ENCODE peak calls at places on chromosomes 11 and 22, in nine cellular contexts. P, W, H, T, D, X, G, R and V are unnamed samples.

GRCh38 chr22:45562102-45562501 is 59.4 kb downstream of the FBLN1 start:
- DNase-seq in X (no peak), P (no peak), G (peak; percentile 19), D (no peak), R (no peak), H (no peak), T (no peak), W (no peak), V (no peak)

GRCh38 chr11:12824281-12825041 is 150.2 kb downstream of the TEAD1 start:
- DNase-seq in R (no peak), X (no peak), T (no peak), W (no peak), P (peak; percentile 40), D (no peak), G (no peak), H (peak; percentile 47), V (no peak)

GRCh38 chr11:13101836-13102574 is 92.9 kb downstream of the RASSF10 start:
- DNase-seq in W (no peak), G (no peak), X (no peak), P (peak; percentile 78), D (peak; percentile 18), H (no peak), R (no peak), T (no peak), V (no peak)

GRCh38 chr11:129817282-129818051 is 1.8 kb downstream of the TMEM45B start:
- DNase-seq in W (no peak), R (no peak), P (no peak), T (no peak), H (no peak), G (no peak), X (no peak), D (no peak), V (no peak)

GRCh38 chr11:27909386-27909785 is 198.6 kb downstream of the KIF18A start:
- DNase-seq in X (no peak), D (no peak), H (no peak), G (no peak), T (no peak), W (no peak), P (no peak), R (no peak), V (no peak)

GRCh38 chr22:38872831-38873248 is 824 bp upstream of the CBX6 start:
- DNase-seq in P (peak; percentile 70), X (no peak), T (no peak), G (peak; percentile 88), H (no peak), W (peak; percentile 75), D (peak; percentile 78), R (no peak), V (peak; percentile 85)

GRCh38 chr11:97909544-97910394 is 1111.0 kb upstream of the CNTN5 start:
- DNase-seq in R (no peak), G (no peak), D (no peak), H (no peak), X (no peak), P (no peak), W (no peak), T (no peak), V (no peak)

GRCh38 chr11:13772223-13773046 is 104.0 kb downstream of the FAR1 start:
- DNase-seq in G (no peak), R (no peak), T (peak; percentile 26), D (peak; percentile 59), X (no peak), H (peak; percentile 76), P (peak; percentile 43), W (no peak), V (no peak)

GRCh38 chr11:130121430-130121978 is 38.1 kb upstream of the ST14 start:
- DNase-seq in H (no peak), T (no peak), R (no peak), G (no peak), W (no peak), D (no peak), X (no peak), P (no peak), V (no peak)

GRCh38 chr11:35678471-35678870 is 15.9 kb downstream of the TRIM44 start:
- DNase-seq in T (no peak), P (no peak), X (no peak), G (no peak), D (no peak), H (no peak), W (no peak), R (no peak), V (no peak)

GRCh38 chr22:36818010-36818642 is 1.3 kb upstream of the PVALB start:
- DNase-seq in W (no peak), D (no peak), T (peak; percentile 17), X (no peak), R (no peak), H (no peak), P (no peak), G (no peak), V (peak; percentile 46)

GRCh38 chr11:65295001-65295400 is 19.7 kb upstream of the CDC42EP2 start:
- DNase-seq in W (no peak), P (no peak), R (no peak), T (no peak), G (peak; percentile 34), H (no peak), D (no peak), X (no peak), V (no peak)

GRCh38 chr22:34696557-34696956 is 369.4 kb upstream of the ISX start:
- DNase-seq in P (no peak), T (no peak), H (no peak), D (peak; percentile 47), G (no peak), X (no peak), W (no peak), R (no peak), V (no peak)

GRCh38 chr11:3123316-3123715 is 41.8 kb downstream of the OSBPL5 start:
- DNase-seq in W (peak; percentile 85), T (peak; percentile 30), P (no peak), H (peak; percentile 60), D (no peak), G (peak; percentile 95), X (no peak), R (no peak), V (peak; percentile 68)

GRCh38 chr11:24755260-24755839 is 258.5 kb downstream of the LUZP2 start:
- DNase-seq in P (no peak), X (no peak), D (no peak), R (no peak), W (no peak), T (no peak), G (no peak), H (no peak), V (no peak)

GRCh38 chr22:32820131-32820882 is 18.8 kb downstream of the TIMP3 start:
- DNase-seq in G (no peak), H (no peak), D (no peak), R (no peak), X (no peak), P (no peak), W (no peak), T (no peak), V (peak; percentile 19)

GRCh38 chr11:123176785-123177184 is 18.3 kb downstream of the CLMP start:
- DNase-seq in H (no peak), T (no peak), G (no peak), D (no peak), R (no peak), W (no peak), P (no peak), X (no peak), V (no peak)

GRCh38 chr11:64918056-64918455 is 1.0 kb upstream of the ATG2A start:
- DNase-seq in R (no peak), W (no peak), T (no peak), X (no peak), P (no peak), G (no peak), D (no peak), H (no peak), V (no peak)

GRCh38 chr22:50298937-50299656 is 8.3 kb downstream of the PLXNB2 start:
- DNase-seq in R (no peak), W (no peak), T (no peak), H (no peak), D (no peak), P (no peak), X (no peak), G (no peak), V (no peak)

GRCh38 chr22:30287626-30288413 is 1.5 kb downstream of the CASTOR1 start:
- DNase-seq in P (peak; percentile 48), H (peak; percentile 61), D (peak; percentile 85), R (peak; percentile 86), X (peak; percentile 84), G (peak; percentile 95), T (peak; percentile 65), W (peak; percentile 84), V (peak; percentile 92)

GRCh38 chr11:76752321-76753175 is 30.6 kb upstream of the TSKU start:
- DNase-seq in R (no peak), G (peak; percentile 97), T (peak; percentile 35), P (no peak), D (peak; percentile 42), W (peak; percentile 85), X (no peak), H (no peak), V (peak; percentile 82)

GRCh38 chr22:36379593-36380361 is 8.0 kb downstream of the MYH9 start:
- DNase-seq in X (no peak), D (no peak), G (no peak), P (no peak), H (no peak), W (no peak), T (no peak), R (no peak), V (no peak)

GRCh38 chr11:70498171-70498571 is 99.8 kb downstream of the CTTN start:
- DNase-seq in G (peak; percentile 35), W (no peak), H (no peak), X (no peak), P (no peak), D (no peak), R (no peak), T (no peak), V (peak; percentile 25)

GRCh38 chr11:112087212-112087611 is 539 bp downstream of the SDHD start:
- DNase-seq in X (no peak), R (no peak), G (no peak), H (no peak), W (no peak), T (no peak), P (no peak), D (no peak), V (no peak)

GRCh38 chr11:14969922-14970323 is 2.2 kb downstream of the CALCA start:
- DNase-seq in G (peak; percentile 79), W (no peak), T (no peak), H (no peak), D (peak; percentile 65), X (no peak), R (peak; percentile 61), P (peak; percentile 2), V (peak; percentile 72)

GRCh38 chr11:119758291-119758690 is 29.3 kb upstream of the NECTIN1 start:
- DNase-seq in R (no peak), D (no peak), T (no peak), X (no peak), H (no peak), G (peak; percentile 8), P (no peak), W (no peak), V (peak; percentile 6)

GRCh38 chr22:37063436-37064420 is 12.2 kb downstream of the KCTD17 start:
- DNase-seq in P (peak; percentile 72), G (no peak), D (no peak), H (peak; percentile 69), W (peak; percentile 81), T (no peak), X (no peak), R (no peak), V (no peak)

GRCh38 chr11:19499999-19500398 is 212.6 kb upstream of the NAV2 start:
- DNase-seq in T (no peak), X (no peak), D (no peak), G (no peak), W (no peak), P (no peak), H (no peak), R (no peak), V (no peak)

GRCh38 chr11:69301491-69302401 is 7.8 kb downstream of the MYEOV start:
- DNase-seq in R (peak; percentile 29), T (peak; percentile 89), W (peak; percentile 65), X (no peak), H (no peak), D (peak; percentile 63), P (no peak), G (no peak), V (peak; percentile 83)

GRCh38 chr11:2268911-2269600 is 1.3 kb downstream of the ASCL2 start:
- DNase-seq in X (peak; percentile 20), P (peak; percentile 57), G (peak; percentile 87), R (peak; percentile 83), T (peak; percentile 73), H (peak; percentile 38), D (peak; percentile 89), W (peak; percentile 79), V (peak; percentile 87)

GRCh38 chr11:119363874-119364590 is 17.5 kb downstream of the USP2 start:
- DNase-seq in T (peak; percentile 61), P (peak; percentile 56), R (peak; percentile 34), G (no peak), W (no peak), H (peak; percentile 12), X (no peak), D (peak; percentile 94), V (peak; percentile 79)